ENCODE peak calls at places on chromosomes 5 and 9, in seven cellular contexts. One of them, this sample, is unnamed.

GRCh38 chr5:170986598-170986997 is 124.8 kb downstream of the RANBP17 start:
- DNase-seq in transverse colon: no peak
- DNase-seq in lung: no peak
- DNase-seq in mammary epithelial cell: peak; percentile 3
- DNase-seq in prostate gland: no peak
- DNase-seq in CD8-positive, alpha-beta T cell: no peak
- DNase-seq in left ventricle myocardium inferior: no peak
- DNase-seq in this sample: no peak

GRCh38 chr9:120874861-120875565 is 2.0 kb downstream of the PHF19 start:
- DNase-seq in lung: no peak
- DNase-seq in mammary epithelial cell: no peak
- DNase-seq in prostate gland: no peak
- DNase-seq in CD8-positive, alpha-beta T cell: no peak
- DNase-seq in left ventricle myocardium inferior: no peak
- DNase-seq in transverse colon: no peak
- DNase-seq in this sample: no peak

GRCh38 chr5:57386958-57387357 is 95.7 kb downstream of the ACTBL2 start:
- DNase-seq in mammary epithelial cell: peak; percentile 11
- DNase-seq in left ventricle myocardium inferior: no peak
- DNase-seq in CD8-positive, alpha-beta T cell: no peak
- DNase-seq in lung: no peak
- DNase-seq in transverse colon: no peak
- DNase-seq in prostate gland: no peak
- DNase-seq in this sample: no peak

GRCh38 chr5:980941-981340 is 27.7 kb upstream of the NKD2 start:
- DNase-seq in CD8-positive, alpha-beta T cell: no peak
- DNase-seq in lung: no peak
- DNase-seq in prostate gland: peak; percentile 3
- DNase-seq in mammary epithelial cell: peak; percentile 24
- DNase-seq in left ventricle myocardium inferior: no peak
- DNase-seq in transverse colon: no peak
- DNase-seq in this sample: no peak

GRCh38 chr9:100099722-100100042 is 639 bp downstream of the INVS start:
- DNase-seq in left ventricle myocardium inferior: no peak
- DNase-seq in mammary epithelial cell: no peak
- DNase-seq in CD8-positive, alpha-beta T cell: no peak
- DNase-seq in transverse colon: no peak
- DNase-seq in lung: peak; percentile 54
- DNase-seq in prostate gland: no peak
- DNase-seq in this sample: peak; percentile 69

GRCh38 chr9:137694962-137695875 is 76.4 kb downstream of the EHMT1 start:
- DNase-seq in CD8-positive, alpha-beta T cell: no peak
- DNase-seq in prostate gland: peak; percentile 24
- DNase-seq in mammary epithelial cell: no peak
- DNase-seq in left ventricle myocardium inferior: peak; percentile 67
- DNase-seq in lung: peak; percentile 65
- DNase-seq in transverse colon: peak; percentile 65
- DNase-seq in this sample: peak; percentile 71

GRCh38 chr5:115343855-115344254 is 47.4 kb upstream of the CCDC112 start:
- DNase-seq in prostate gland: no peak
- DNase-seq in transverse colon: no peak
- DNase-seq in CD8-positive, alpha-beta T cell: no peak
- DNase-seq in lung: no peak
- DNase-seq in mammary epithelial cell: peak; percentile 48
- DNase-seq in left ventricle myocardium inferior: no peak
- DNase-seq in this sample: no peak

GRCh38 chr5:135329913-135330797 is 68.9 kb downstream of the MACROH2A1 start:
- DNase-seq in prostate gland: no peak
- DNase-seq in lung: no peak
- DNase-seq in mammary epithelial cell: no peak
- DNase-seq in CD8-positive, alpha-beta T cell: no peak
- DNase-seq in transverse colon: no peak
- DNase-seq in left ventricle myocardium inferior: no peak
- DNase-seq in this sample: no peak

GRCh38 chr5:153276151-153276550 is 214.3 kb upstream of the GRIA1 start:
- DNase-seq in transverse colon: no peak
- DNase-seq in mammary epithelial cell: peak; percentile 35
- DNase-seq in lung: no peak
- DNase-seq in CD8-positive, alpha-beta T cell: no peak
- DNase-seq in left ventricle myocardium inferior: no peak
- DNase-seq in prostate gland: no peak
- DNase-seq in this sample: peak; percentile 31

GRCh38 chr5:130216306-130216705 is 312.0 kb downstream of the CHSY3 start:
- DNase-seq in lung: no peak
- DNase-seq in CD8-positive, alpha-beta T cell: no peak
- DNase-seq in prostate gland: no peak
- DNase-seq in transverse colon: no peak
- DNase-seq in mammary epithelial cell: no peak
- DNase-seq in left ventricle myocardium inferior: no peak
- DNase-seq in this sample: no peak

GRCh38 chr5:105032917-105033316 is 1470.3 kb upstream of the NUDT12 start:
- DNase-seq in lung: no peak
- DNase-seq in CD8-positive, alpha-beta T cell: no peak
- DNase-seq in prostate gland: no peak
- DNase-seq in transverse colon: no peak
- DNase-seq in left ventricle myocardium inferior: no peak
- DNase-seq in mammary epithelial cell: no peak
- DNase-seq in this sample: no peak

GRCh38 chr5:159533197-159533596 is 202.9 kb upstream of the IL12B start:
- DNase-seq in left ventricle myocardium inferior: no peak
- DNase-seq in mammary epithelial cell: peak; percentile 57
- DNase-seq in transverse colon: no peak
- DNase-seq in prostate gland: no peak
- DNase-seq in lung: no peak
- DNase-seq in CD8-positive, alpha-beta T cell: no peak
- DNase-seq in this sample: no peak

GRCh38 chr5:159527546-159527945 is 197.3 kb upstream of the IL12B start:
- DNase-seq in prostate gland: no peak
- DNase-seq in transverse colon: no peak
- DNase-seq in left ventricle myocardium inferior: no peak
- DNase-seq in lung: no peak
- DNase-seq in CD8-positive, alpha-beta T cell: no peak
- DNase-seq in mammary epithelial cell: no peak
- DNase-seq in this sample: no peak

GRCh38 chr5:159536166-159536565 is 205.9 kb upstream of the IL12B start:
- DNase-seq in mammary epithelial cell: no peak
- DNase-seq in left ventricle myocardium inferior: no peak
- DNase-seq in lung: no peak
- DNase-seq in transverse colon: no peak
- DNase-seq in CD8-positive, alpha-beta T cell: no peak
- DNase-seq in prostate gland: no peak
- DNase-seq in this sample: no peak

GRCh38 chr5:159536626-159537025 is 206.3 kb upstream of the IL12B start:
- DNase-seq in lung: no peak
- DNase-seq in transverse colon: no peak
- DNase-seq in mammary epithelial cell: peak; percentile 45
- DNase-seq in prostate gland: no peak
- DNase-seq in CD8-positive, alpha-beta T cell: no peak
- DNase-seq in left ventricle myocardium inferior: no peak
- DNase-seq in this sample: no peak

GRCh38 chr5:159531554-159532105 is 201.3 kb upstream of the IL12B start:
- DNase-seq in CD8-positive, alpha-beta T cell: no peak
- DNase-seq in mammary epithelial cell: no peak
- DNase-seq in transverse colon: no peak
- DNase-seq in prostate gland: no peak
- DNase-seq in left ventricle myocardium inferior: no peak
- DNase-seq in lung: no peak
- DNase-seq in this sample: no peak
- TF ChIP-seq CTCF in CD8-positive, alpha-beta T cell: no peak
- TF ChIP-seq CTCF in mammary epithelial cell: peak; percentile 30
- TF ChIP-seq CTCF in transverse colon: no peak
- TF ChIP-seq CTCF in prostate gland: no peak
- TF ChIP-seq CTCF in left ventricle myocardium inferior: peak; percentile 31
- TF ChIP-seq CTCF in lung: no peak
- TF ChIP-seq CTCF in this sample: peak; percentile 17

DNA sequence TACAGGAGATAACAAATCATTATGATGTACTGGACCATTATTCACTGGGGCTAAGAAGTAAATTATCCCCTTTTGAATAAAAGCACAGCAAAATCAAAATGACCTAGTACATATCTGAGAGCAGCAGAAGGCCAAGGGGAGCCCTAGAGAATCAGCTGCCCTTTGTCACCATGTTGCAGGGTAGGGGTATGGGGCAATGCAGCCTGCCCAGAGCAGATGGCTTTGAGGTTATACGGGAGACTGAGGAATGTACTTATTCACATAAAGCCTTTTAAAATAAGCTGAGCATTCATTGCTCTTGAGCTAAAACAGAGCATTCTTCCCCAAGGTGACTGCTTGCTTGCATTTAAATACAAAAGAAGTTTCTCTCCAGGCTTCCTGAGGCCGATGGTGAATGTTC is 2.6 kb upstream of the TNFAIP8 start:
- DNase-seq in lung: no peak
- DNase-seq in mammary epithelial cell: no peak
- DNase-seq in transverse colon: no peak
- DNase-seq in CD8-positive, alpha-beta T cell: no peak
- DNase-seq in left ventricle myocardium inferior: no peak
- DNase-seq in prostate gland: no peak
- DNase-seq in this sample: no peak
- H3K4me1 ChIP-seq in lung: peaks cover 4% of the 10 kb centered on the region
- H3K4me1 ChIP-seq in mammary epithelial cell: peaks cover 19% of the 10 kb centered on the region
- H3K4me1 ChIP-seq in transverse colon: peaks cover 17% of the 10 kb centered on the region
- H3K4me1 ChIP-seq in CD8-positive, alpha-beta T cell: peaks cover 79% of the 10 kb centered on the region
- H3K4me1 ChIP-seq in left ventricle myocardium inferior: peaks cover 39% of the 10 kb centered on the region
- H3K4me1 ChIP-seq in prostate gland: no peaks in the 10 kb centered on the region
- H3K4me1 ChIP-seq in this sample: no peaks in the 10 kb centered on the region

GRCh38 chr5:2256646-2257288 is 374.0 kb upstream of the IRX4 start:
- DNase-seq in CD8-positive, alpha-beta T cell: no peak
- DNase-seq in left ventricle myocardium inferior: no peak
- DNase-seq in transverse colon: no peak
- DNase-seq in mammary epithelial cell: no peak
- DNase-seq in prostate gland: no peak
- DNase-seq in lung: peak; percentile 21
- DNase-seq in this sample: no peak
- H3K9me3 ChIP-seq in CD8-positive, alpha-beta T cell: no peaks in the 10 kb centered on the region
- H3K9me3 ChIP-seq in left ventricle myocardium inferior: no peaks in the 10 kb centered on the region
- H3K9me3 ChIP-seq in transverse colon: no peaks in the 10 kb centered on the region
- H3K9me3 ChIP-seq in mammary epithelial cell: peaks cover 34% of the 10 kb centered on the region
- H3K9me3 ChIP-seq in prostate gland: no peaks in the 10 kb centered on the region
- H3K9me3 ChIP-seq in lung: no peaks in the 10 kb centered on the region
- H3K9me3 ChIP-seq in this sample: no peaks in the 10 kb centered on the region

GRCh38 chr5:80407735-80408474 is at the start of gene ZFYVE16:
- DNase-seq in lung: peak; percentile 98
- DNase-seq in CD8-positive, alpha-beta T cell: peak; percentile 96
- DNase-seq in prostate gland: peak; percentile 98
- DNase-seq in transverse colon: peak; percentile 99
- DNase-seq in left ventricle myocardium inferior: peak; percentile 99
- DNase-seq in mammary epithelial cell: peak; percentile 95
- DNase-seq in this sample: peak; percentile 99
- TF ChIP-seq CTCF in lung: no peak
- TF ChIP-seq CTCF in CD8-positive, alpha-beta T cell: no peak
- TF ChIP-seq CTCF in prostate gland: peak; percentile 57
- TF ChIP-seq CTCF in transverse colon: peak; percentile 78
- TF ChIP-seq CTCF in left ventricle myocardium inferior: no peak
- TF ChIP-seq CTCF in mammary epithelial cell: peak; percentile 36
- TF ChIP-seq CTCF in this sample: peak; percentile 63

GRCh38 chr9:109766351-109766750 is 13.6 kb upstream of the PALM2AKAP2 start:
- DNase-seq in mammary epithelial cell: peak; percentile 88
- DNase-seq in prostate gland: no peak
- DNase-seq in transverse colon: no peak
- DNase-seq in CD8-positive, alpha-beta T cell: no peak
- DNase-seq in left ventricle myocardium inferior: no peak
- DNase-seq in lung: no peak
- DNase-seq in this sample: peak; percentile 46
- H3K4me1 ChIP-seq in mammary epithelial cell: peaks cover 13% of the 10 kb centered on the region
- H3K4me1 ChIP-seq in prostate gland: no peaks in the 10 kb centered on the region
- H3K4me1 ChIP-seq in transverse colon: no peaks in the 10 kb centered on the region
- H3K4me1 ChIP-seq in CD8-positive, alpha-beta T cell: no peaks in the 10 kb centered on the region
- H3K4me1 ChIP-seq in left ventricle myocardium inferior: peaks cover 28% of the 10 kb centered on the region
- H3K4me1 ChIP-seq in lung: peaks cover 10% of the 10 kb centered on the region
- H3K4me1 ChIP-seq in this sample: no peaks in the 10 kb centered on the region

GRCh38 chr5:159385994-159386711 is 55.9 kb upstream of the IL12B start:
- DNase-seq in left ventricle myocardium inferior: no peak
- DNase-seq in transverse colon: no peak
- DNase-seq in CD8-positive, alpha-beta T cell: no peak
- DNase-seq in prostate gland: no peak
- DNase-seq in lung: no peak
- DNase-seq in mammary epithelial cell: no peak
- DNase-seq in this sample: no peak

DNA sequence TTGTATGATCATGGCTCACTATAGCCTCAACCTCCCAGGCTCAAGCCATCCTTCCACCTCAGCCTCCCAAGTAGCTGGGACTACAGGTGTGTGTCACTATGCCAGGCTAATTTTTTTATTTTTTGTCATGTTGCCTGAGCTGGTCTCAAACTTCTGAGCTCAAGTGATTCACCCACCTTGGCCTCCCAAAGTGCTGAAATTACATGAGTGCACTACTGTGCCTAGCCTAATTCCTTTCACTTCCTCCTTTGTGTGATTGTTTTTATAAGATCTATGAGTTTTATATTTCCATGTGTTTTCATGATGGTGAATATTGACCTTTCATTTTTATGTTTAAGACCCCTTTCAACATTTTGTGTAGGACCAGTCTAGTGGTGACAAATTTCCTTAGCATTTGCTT is 55.2 kb upstream of the IL12B start:
- DNase-seq in mammary epithelial cell: no peak
- DNase-seq in prostate gland: no peak
- DNase-seq in left ventricle myocardium inferior: no peak
- DNase-seq in lung: no peak
- DNase-seq in CD8-positive, alpha-beta T cell: no peak
- DNase-seq in transverse colon: no peak
- DNase-seq in this sample: no peak
- H3K9me3 ChIP-seq in mammary epithelial cell: no peaks in the 10 kb centered on the region
- H3K9me3 ChIP-seq in prostate gland: no peaks in the 10 kb centered on the region
- H3K9me3 ChIP-seq in left ventricle myocardium inferior: peaks cover 81% of the 10 kb centered on the region
- H3K9me3 ChIP-seq in lung: peaks cover 11% of the 10 kb centered on the region
- H3K9me3 ChIP-seq in CD8-positive, alpha-beta T cell: peaks cover 7% of the 10 kb centered on the region
- H3K9me3 ChIP-seq in transverse colon: peaks cover 9% of the 10 kb centered on the region
- H3K9me3 ChIP-seq in this sample: no peaks in the 10 kb centered on the region

GRCh38 chr5:87434461-87434860 is 21.7 kb upstream of the CCNH start:
- DNase-seq in mammary epithelial cell: no peak
- DNase-seq in lung: no peak
- DNase-seq in left ventricle myocardium inferior: no peak
- DNase-seq in prostate gland: no peak
- DNase-seq in CD8-positive, alpha-beta T cell: no peak
- DNase-seq in transverse colon: peak; percentile 9
- DNase-seq in this sample: no peak
- TF ChIP-seq CTCF in mammary epithelial cell: no peak
- TF ChIP-seq CTCF in lung: no peak
- TF ChIP-seq CTCF in left ventricle myocardium inferior: no peak
- TF ChIP-seq CTCF in prostate gland: no peak
- TF ChIP-seq CTCF in CD8-positive, alpha-beta T cell: no peak
- TF ChIP-seq CTCF in transverse colon: no peak
- TF ChIP-seq CTCF in this sample: no peak

This sample was measured in adrenal gland.